ENCODE peak calls at places on chromosomes 3 and 15, in four cellular contexts. U, H, W and R are unnamed samples.

GRCh38 chr3:187072582-187072981 is 66.7 kb downstream of the RPL39L start:
- DNase-seq in U (no peak), H (no peak), W (peak), R (no peak)

GRCh38 chr3:141625506-141625905 is 112.6 kb upstream of the RNF7 start:
- DNase-seq in U (peak), H (peak), W (no peak), R (no peak)

GRCh38 chr3:54951405-54951804 is 23.5 kb upstream of the LRTM1 start:
- DNase-seq in U (peak), H (peak), W (peak), R (peak)

GRCh38 chr3:58630081-58630709 is 36.4 kb downstream of the FAM3D start:
- DNase-seq in U (peak), H (peak), W (peak), R (peak)

GRCh38 chr15:39363761-39364586 is 216.9 kb upstream of the THBS1 start:
- DNase-seq in U (no peak), H (no peak), W (no peak), R (peak)

GRCh38 chr15:68801572-68802148 is 19.0 kb downstream of the ANP32A start:
- DNase-seq in U (no peak), H (no peak), W (no peak), R (no peak)

GRCh38 chr15:31528846-31529245 is 202.2 kb downstream of the KLF13 start:
- DNase-seq in U (no peak), H (no peak), W (no peak), R (no peak)

GRCh38 chr3:157119369-157119951 is 40.5 kb downstream of the CCNL1 start:
- DNase-seq in U (no peak), H (no peak), W (peak), R (peak)

GRCh38 chr3:80526153-80526552 is 758.4 kb upstream of the ROBO1 start:
- DNase-seq in U (no peak), H (no peak), W (no peak), R (no peak)

GRCh38 chr3:111373239-111373638 is 168.8 kb upstream of the CD96 start:
- DNase-seq in U (no peak), H (no peak), W (no peak), R (no peak)

GRCh38 chr3:123571264-123571972 is 13.4 kb downstream of the HACD2 start:
- DNase-seq in U (no peak), H (no peak), W (no peak), R (no peak)

GRCh38 chr15:74245342-74245931 is 9.3 kb downstream of the CCDC33 start:
- DNase-seq in U (no peak), H (no peak), W (no peak), R (no peak)

GRCh38 chr3:143786229-143787199 is 61.8 kb downstream of the SLC9A9 start:
- DNase-seq in U (peak), H (no peak), W (no peak), R (no peak)

GRCh38 chr3:113193298-113193697 is 18.1 kb upstream of the BOC start:
- DNase-seq in U (no peak), H (no peak), W (no peak), R (no peak)

GRCh38 chr3:117892991-117893390 is 1141.7 kb downstream of the IGSF11 start:
- DNase-seq in U (no peak), H (no peak), W (no peak), R (no peak)

GRCh38 chr3:66138336-66139234 is 82.2 kb upstream of the SLC25A26 start:
- DNase-seq in U (peak), H (peak), W (peak), R (peak)

GRCh38 chr3:182704926-182705325 is 88.4 kb upstream of the ATP11B start:
- DNase-seq in U (no peak), H (no peak), W (peak), R (no peak)

GRCh38 chr15:52100807-52101206 is 11.8 kb downstream of the BCL2L10 start:
- DNase-seq in U (peak), H (peak), W (peak), R (no peak)

GRCh38 chr3:188270423-188270972 is 116.5 kb downstream of the LPP start:
- DNase-seq in U (peak), H (peak), W (no peak), R (peak)

GRCh38 chr3:16739416-16740091 is 134.3 kb upstream of the DAZL start:
- DNase-seq in U (peak), H (no peak), W (no peak), R (no peak)

GRCh38 chr15:74312445-74313007 is 54.9 kb downstream of the CYP11A1 start:
- DNase-seq in U (no peak), H (no peak), W (peak), R (no peak)

GRCh38 chr15:95499397-95499796 is 831.1 kb upstream of the NR2F2 start:
- DNase-seq in U (no peak), H (no peak), W (no peak), R (no peak)

GRCh38 chr3:151875759-151876158 is 2.3 kb downstream of the SUCNR1 start:
- DNase-seq in U (peak), H (peak), W (peak), R (no peak)

GRCh38 chr3:78995087-78995486 is 772.7 kb downstream of the ROBO1 start:
- DNase-seq in U (no peak), H (no peak), W (no peak), R (no peak)

GRCh38 chr3:122824465-122825379 is 29.9 kb downstream of the SLC49A4 start:
- DNase-seq in U (peak), H (no peak), W (no peak), R (no peak)

GRCh38 chr3:171676600-171677175 is 133.6 kb downstream of the PLD1 start:
- DNase-seq in U (no peak), H (no peak), W (no peak), R (no peak)

GRCh38 chr3:49638445-49638844 is 35.7 kb upstream of the APEH start:
- DNase-seq in U (peak), H (peak), W (peak), R (no peak)

GRCh38 chr3:127406309-127407025 is 118.6 kb upstream of the PRR20G start:
- DNase-seq in U (peak), H (peak), W (peak), R (peak)

GRCh38 chr3:128950223-128950938 is 43.5 kb downstream of the CFAP92 start:
- DNase-seq in U (peak), H (peak), W (peak), R (peak)

GRCh38 chr15:38085931-38086562 is 151.6 kb downstream of the TMCO5A start:
- DNase-seq in U (peak), H (no peak), W (no peak), R (no peak)

GRCh38 chr3:194705227-194705626 is 19.5 kb downstream of the FAM43A start:
- DNase-seq in U (no peak), H (no peak), W (no peak), R (no peak)

GRCh38 chr3:134473868-134474546 is 11.8 kb downstream of the ANAPC13 start:
- DNase-seq in U (peak), H (peak), W (peak), R (peak)

GRCh38 chr3:53773330-53773583 is 73.0 kb downstream of the CHDH start:
- DNase-seq in U (no peak), H (no peak), W (no peak), R (no peak)

GRCh38 chr15:57057134-57057930 is 138.9 kb downstream of the TCF12 start:
- DNase-seq in U (no peak), H (no peak), W (no peak), R (no peak)

GRCh38 chr15:38254065-38254883 is 1.6 kb downstream of the SPRED1 start:
- DNase-seq in U (peak), H (peak), W (peak), R (peak)

GRCh38 chr3:104740874-104741273 is 625.8 kb upstream of the ALCAM start:
- DNase-seq in U (no peak), H (no peak), W (no peak), R (no peak)

GRCh38 chr3:193114431-193115340 is 126.3 kb upstream of the PLAAT1 start:
- DNase-seq in U (no peak), H (no peak), W (no peak), R (no peak)

GRCh38 chr3:14234197-14235002 is 55.8 kb downstream of the LSM3 start:
- DNase-seq in U (peak), H (no peak), W (no peak), R (peak)
- TF ChIP-seq MAZ in U (no peak), H (no peak), W (no peak), R (no peak)

GRCh38 chr3:29286841-29287240 is 6.0 kb downstream of the RBMS3 start:
- DNase-seq in U (peak), H (no peak), W (no peak), R (no peak)
- TF ChIP-seq MAZ in U (no peak), H (no peak), W (no peak), R (no peak)

GRCh38 chr15:82810863-82811421 is 1.5 kb downstream of the WHAMM start:
- DNase-seq in U (no peak), H (no peak), W (no peak), R (no peak)
- TF ChIP-seq MAZ in U (no peak), H (no peak), W (no peak), R (no peak)

DNA sequence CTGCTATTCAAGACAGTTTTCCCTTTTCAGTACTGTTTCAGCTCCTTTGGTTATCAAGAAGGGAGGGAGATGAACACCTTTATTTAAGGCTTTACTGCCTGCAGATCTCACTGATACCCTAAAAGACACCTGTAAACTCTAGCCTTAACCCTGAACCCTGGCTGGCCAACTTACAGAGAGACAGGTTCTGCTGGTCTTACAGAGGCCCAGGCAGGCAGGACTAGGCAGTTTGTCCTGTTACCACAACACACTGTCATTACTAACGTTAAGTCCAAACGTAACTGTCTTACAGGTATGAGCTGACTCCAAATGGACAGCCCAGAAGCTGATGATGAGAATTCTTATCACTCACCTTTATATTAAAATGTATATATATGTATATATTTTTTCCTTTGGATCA is 42.1 kb downstream of the ESYT3 start:
- DNase-seq in U (no peak), H (no peak), W (no peak), R (no peak)
- TF ChIP-seq MAZ in U (no peak), H (no peak), W (no peak), R (no peak)

GRCh38 chr3:23779841-23780240 is 25.9 kb upstream of the UBE2E1 start:
- DNase-seq in U (no peak), H (no peak), W (no peak), R (no peak)

GRCh38 chr3:23781871-23782270 is 23.9 kb upstream of the UBE2E1 start:
- DNase-seq in U (no peak), H (no peak), W (no peak), R (no peak)

GRCh38 chr3:23776352-23776891 is 29.3 kb upstream of the UBE2E1 start:
- DNase-seq in U (peak), H (no peak), W (no peak), R (no peak)

GRCh38 chr3:23775254-23775909 is 30.4 kb upstream of the UBE2E1 start:
- DNase-seq in U (no peak), H (no peak), W (no peak), R (no peak)

GRCh38 chr3:23778451-23778850 is 27.3 kb upstream of the UBE2E1 start:
- DNase-seq in U (peak), H (no peak), W (no peak), R (no peak)
- TF ChIP-seq MAZ in U (no peak), H (no peak), W (no peak), R (no peak)

GRCh38 chr15:90211009-90211408 is 9.9 kb downstream of the SEMA4B start:
- DNase-seq in U (no peak), H (no peak), W (no peak), R (no peak)

GRCh38 chr15:90213123-90213817 is 12.1 kb downstream of the SEMA4B start:
- DNase-seq in U (no peak), H (no peak), W (no peak), R (no peak)

GRCh38 chr15:90210593-90210992 is 9.5 kb downstream of the SEMA4B start:
- DNase-seq in U (no peak), H (no peak), W (no peak), R (no peak)

GRCh38 chr15:90212221-90213079 is 11.3 kb downstream of the SEMA4B start:
- DNase-seq in U (no peak), H (no peak), W (no peak), R (no peak)

DNA sequence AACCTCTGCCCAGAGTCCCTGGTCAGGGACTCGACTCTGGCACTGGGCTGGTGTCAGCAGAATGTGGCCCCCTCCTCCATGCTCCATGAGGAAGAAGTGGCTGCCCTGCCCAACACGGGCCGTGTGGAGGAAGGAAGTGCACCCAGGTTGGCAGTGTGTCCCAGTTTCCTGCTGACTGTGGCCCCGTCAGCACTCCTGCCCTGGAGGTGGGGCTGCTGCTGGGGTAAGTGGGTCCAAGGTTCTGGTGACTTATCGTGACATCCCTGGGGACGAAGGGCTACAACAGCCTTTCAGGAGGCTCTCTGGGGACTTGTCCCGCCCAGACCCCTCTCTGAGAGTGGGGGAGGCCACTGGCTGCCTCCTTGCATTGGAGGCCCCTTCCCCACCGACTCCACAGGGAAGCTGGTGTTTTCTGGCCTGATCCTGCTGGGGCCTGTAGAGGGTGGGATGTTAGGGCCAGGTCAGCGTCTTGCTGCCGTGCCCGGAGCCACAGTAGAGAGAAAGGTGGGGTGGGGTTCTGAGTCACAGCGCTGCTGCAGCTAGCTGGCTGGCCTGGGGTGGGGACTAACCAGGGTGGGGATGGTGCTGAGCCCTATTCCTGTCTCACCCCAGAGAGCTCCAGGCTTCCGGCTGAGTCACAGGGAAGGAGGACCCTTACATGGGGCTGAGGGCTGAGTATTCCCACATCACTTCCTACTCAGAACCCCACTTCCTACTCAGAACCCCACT is 10.5 kb downstream of the SEMA4B start:
- DNase-seq in U (peak), H (peak), W (no peak), R (no peak)
- TF ChIP-seq MAZ in U (no peak), H (no peak), W (no peak), R (no peak)